ENCODE peak calls at places on chromosome X, in seven cellular contexts. Q, W, Y, S, E, D and X are unnamed samples.

GRCh38 chrX:128619490-128619889 is 567.3 kb upstream of the ACTRT1 start:
- DNase-seq in Q (no peak), S (no peak), D (no peak), W (no peak), Y (no peak), E (no peak), X (no peak)

GRCh38 chrX:115409551-115409950 is 120.0 kb downstream of the LUZP4 start:
- DNase-seq in W (no peak), Q (no peak), D (no peak), Y (no peak), S (peak; percentile 52), E (no peak), X (no peak)

GRCh38 chrX:66015152-66015827 is 24.6 kb downstream of the VSIG4 start:
- DNase-seq in D (no peak), W (no peak), E (no peak), S (peak; percentile 10), Q (no peak), Y (peak; percentile 17), X (no peak)

GRCh38 chrX:69031181-69031580 is 134.1 kb downstream of the PJA1 start:
- DNase-seq in W (no peak), Q (no peak), Y (peak; percentile 27), D (no peak), E (peak; percentile 51), S (no peak), X (no peak)

GRCh38 chrX:134764202-134764785 is 106.0 kb upstream of the PLAC1 start:
- DNase-seq in D (no peak), W (no peak), Q (no peak), Y (no peak), S (peak; percentile 43), E (peak; percentile 66), X (no peak)

GRCh38 chrX:107447642-107448041 is 1.8 kb upstream of the FRMPD3 start:
- DNase-seq in Q (no peak), E (no peak), Y (no peak), W (no peak), D (no peak), S (no peak), X (no peak)

GRCh38 chrX:119391279-119391678 is 7.9 kb upstream of the SLC25A43 start:
- DNase-seq in D (no peak), W (no peak), S (peak; percentile 48), Q (peak; percentile 14), Y (peak; percentile 68), E (peak; percentile 26), X (no peak)

GRCh38 chrX:42680651-42681050 is 97.3 kb downstream of the PPP1R2C start:
- DNase-seq in S (peak; percentile 71), Q (peak; percentile 18), D (no peak), Y (no peak), W (no peak), E (no peak), X (no peak)

GRCh38 chrX:141632124-141632523 is 42.6 kb downstream of the SPANXA2 start:
- DNase-seq in Q (no peak), W (no peak), Y (no peak), E (no peak), S (peak; percentile 2), D (no peak), X (no peak)

GRCh38 chrX:49892552-49892951 is 13.3 kb downstream of the USP27X start:
- DNase-seq in Y (no peak), D (no peak), W (no peak), Q (no peak), S (no peak), E (no peak), X (no peak)

GRCh38 chrX:107683931-107684330 is 55.6 kb downstream of the PRPS1 start:
- DNase-seq in W (no peak), E (no peak), Q (no peak), D (no peak), S (no peak), Y (no peak), X (no peak)

GRCh38 chrX:96540111-96540631 is 144.5 kb upstream of the DIAPH2 start:
- DNase-seq in Y (peak; percentile 6), W (no peak), E (no peak), S (no peak), D (no peak), Q (no peak), X (no peak)

GRCh38 chrX:13763489-13763888 is 28.9 kb downstream of the OFD1 start:
- DNase-seq in D (peak; percentile 66), Y (no peak), E (no peak), W (no peak), S (no peak), Q (no peak), X (no peak)

GRCh38 chrX:135273162-135273561 is 21.3 kb downstream of the ETDA start:
- DNase-seq in E (no peak), Y (no peak), Q (no peak), D (no peak), S (no peak), W (no peak), X (no peak)

GRCh38 chrX:120015145-120016067 is 62.1 kb downstream of the RHOXF2B start:
- DNase-seq in W (no peak), Y (no peak), D (no peak), E (no peak), Q (peak; percentile 47), S (no peak), X (no peak)

GRCh38 chrX:10482262-10482661 is 138.1 kb downstream of the MID1 start:
- DNase-seq in Y (no peak), W (no peak), D (no peak), E (no peak), Q (no peak), S (peak; percentile 51), X (no peak)

GRCh38 chrX:127879585-127879984 is 172.6 kb downstream of the ACTRT1 start:
- DNase-seq in Y (no peak), Q (no peak), S (peak; percentile 0), E (no peak), D (no peak), W (no peak), X (no peak)

GRCh38 chrX:118596428-118596827 is 100.8 kb downstream of the DOCK11 start:
- DNase-seq in Q (no peak), E (no peak), S (no peak), W (no peak), Y (no peak), D (no peak), X (no peak)

GRCh38 chrX:71493111-71493613 is 39.7 kb upstream of the OGT start:
- DNase-seq in Y (peak; percentile 25), Q (peak; percentile 2), E (no peak), W (peak; percentile 2), S (peak; percentile 21), D (no peak), X (no peak)

GRCh38 chrX:100410083-100410590 is at the start of gene PCDH19:
- DNase-seq in W (peak; percentile 28), Y (peak; percentile 47), D (no peak), Q (peak; percentile 26), S (peak; percentile 62), E (peak; percentile 86), X (no peak)

GRCh38 chrX:48848847-48849246 is 13.4 kb upstream of the PCSK1N start:
- DNase-seq in Q (no peak), W (no peak), E (no peak), D (no peak), Y (no peak), S (no peak), X (no peak)

GRCh38 chrX:18173494-18174180 is 47.0 kb downstream of the BEND2 start:
- DNase-seq in E (no peak), W (no peak), S (no peak), Y (no peak), D (no peak), Q (no peak), X (no peak)

GRCh38 chrX:2490634-2491033 is 10.1 kb downstream of the DHRSX start:
- DNase-seq in Y (no peak), Q (no peak), E (no peak), D (no peak), W (no peak), S (no peak), X (no peak)

DNA sequence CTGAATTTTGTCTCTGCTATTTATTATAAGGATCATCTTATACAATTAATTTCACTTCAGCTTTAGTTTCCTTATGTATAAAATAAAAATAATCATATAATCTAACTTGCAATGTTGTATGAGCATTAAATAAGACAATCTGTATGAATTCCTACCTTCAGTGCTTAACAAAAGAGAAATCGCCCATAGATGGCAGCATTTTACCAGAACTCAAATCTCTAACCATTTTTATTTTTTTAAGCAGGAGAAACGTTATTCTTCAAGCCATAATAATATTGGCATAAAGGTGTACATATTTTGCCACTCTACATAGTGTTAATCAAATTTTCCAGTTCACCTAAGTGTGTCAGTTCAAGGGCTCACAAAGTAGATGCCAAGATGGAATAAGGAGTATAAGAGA is 78.8 kb downstream of the TMEM47 start:
- DNase-seq in W (no peak), Q (no peak), S (peak; percentile 62), D (no peak), E (peak; percentile 0), Y (peak; percentile 7), X (no peak)
- TF ChIP-seq CTCF in W (peak; percentile 12), Q (no peak), S (peak; percentile 30), D (peak; percentile 42), E (peak; percentile 68), Y (no peak), X (no peak)

GRCh38 chrX:21975827-21976226 is 35.3 kb downstream of the SMS start:
- DNase-seq in Q (no peak), D (no peak), W (peak; percentile 57), S (peak; percentile 80), E (no peak), Y (no peak), X (no peak)

GRCh38 chrX:21973321-21974010 is 33.0 kb downstream of the SMS start:
- DNase-seq in Y (no peak), S (no peak), W (no peak), Q (no peak), E (no peak), D (no peak), X (no peak)

GRCh38 chrX:21975242-21975641 is 34.7 kb downstream of the SMS start:
- DNase-seq in W (no peak), S (no peak), E (no peak), D (no peak), Q (no peak), Y (no peak), X (no peak)

GRCh38 chrX:21972721-21973120 is 32.2 kb downstream of the SMS start:
- DNase-seq in S (peak; percentile 77), E (no peak), W (no peak), D (no peak), Q (no peak), Y (no peak), X (no peak)

DNA sequence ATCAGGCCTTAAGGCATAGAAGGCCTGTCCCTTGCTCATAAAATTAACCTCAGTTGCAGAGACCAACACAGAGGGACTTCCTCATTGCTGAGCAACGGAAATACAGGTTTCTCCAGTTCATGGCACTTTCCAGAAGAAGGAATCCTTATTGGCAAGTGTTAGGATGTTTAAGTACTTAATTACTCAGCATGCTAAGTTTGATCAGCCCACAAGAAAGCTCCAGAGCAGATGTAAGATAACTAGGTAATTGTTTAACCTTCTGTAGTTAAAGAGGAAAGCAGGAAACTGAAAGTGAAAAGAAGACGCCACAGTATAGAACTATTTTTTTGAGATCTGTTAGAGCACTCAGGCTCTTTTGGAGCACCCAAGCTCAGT is 33.5 kb downstream of the SMS start:
- DNase-seq in W (no peak), D (no peak), S (no peak), E (no peak), Q (peak; percentile 2), Y (peak; percentile 33), X (no peak)
- H3K4me3 ChIP-seq in W (no peak overlapping the region), D (no peak overlapping the region), S (no peak overlapping the region), E (no peak overlapping the region), Q (no peak overlapping the region), Y (no peak overlapping the region), X (no peak overlapping the region)

GRCh38 chrX:38260231-38260630 is 39.6 kb upstream of the SRPX start:
- DNase-seq in W (no peak), Q (no peak), Y (peak; percentile 49), S (peak; percentile 21), E (peak; percentile 44), D (no peak), X (no peak)
- TF ChIP-seq CTCF in W (peak; percentile 32), Q (no peak), Y (no peak), S (peak; percentile 43), E (peak; percentile 56), D (no peak), X (peak; percentile 36)

GRCh38 chrX:129654652-129655546 is at the start of gene APLN:
- DNase-seq in Y (no peak), W (no peak), S (peak; percentile 44), E (peak; percentile 80), D (peak; percentile 72), Q (no peak), X (no peak)
- H3K4me3 ChIP-seq in Y (no peak within 1 kb of the TSS), W (peak within 1 kb of the TSS; percentile 45), S (peak within 1 kb of the TSS; percentile 41), E (peak within 1 kb of the TSS; percentile 50), D (peak within 1 kb of the TSS; percentile 55), Q (peak within 1 kb of the TSS; percentile 16), X (peak within 1 kb of the TSS; percentile 50)